ENCODE peak calls at places on chromosomes 13 and 19, in five cellular contexts. T is ovary, J is mesenchymal stem cell, M is HFFc6, V is hippocampal formation. Y is an unnamed sample.

GRCh38 chr19:28534740-28535351 is 678.1 kb downstream of the UQCRFS1 start:
- DNase-seq in V (no peak), M (no peak), T (no peak), J (no peak), Y (no peak)

GRCh38 chr19:49132974-49133609 is 13.7 kb downstream of the PPFIA3 start:
- DNase-seq in V (no peak), M (no peak), T (peak), J (no peak), Y (no peak)

GRCh38 chr13:109271555-109271954 is 514.8 kb downstream of the IRS2 start:
- DNase-seq in M (no peak), J (no peak), V (no peak), T (no peak), Y (no peak)

GRCh38 chr19:54696766-54697165 is 27.5 kb upstream of the KIR3DL3 start:
- DNase-seq in T (no peak), J (no peak), V (no peak), M (no peak), Y (no peak)

GRCh38 chr13:41193469-41193868 is 900 bp downstream of the KBTBD7 start:
- DNase-seq in T (peak), M (no peak), J (no peak), V (no peak), Y (no peak)

GRCh38 chr19:2034729-2035589 is 16.1 kb downstream of the MKNK2 start:
- DNase-seq in J (peak), V (no peak), M (no peak), T (peak), Y (no peak)

GRCh38 chr19:29871143-29871542 is 59.4 kb downstream of the CCNE1 start:
- DNase-seq in M (no peak), T (no peak), J (no peak), V (no peak), Y (no peak)

GRCh38 chr19:6971366-6971765 is 49.9 kb downstream of the MBD3L2B start:
- DNase-seq in J (no peak), T (no peak), M (peak), V (no peak), Y (no peak)

GRCh38 chr13:40445557-40445990 is 220.9 kb downstream of the FOXO1 start:
- DNase-seq in J (no peak), M (no peak), V (no peak), T (no peak), Y (no peak)

GRCh38 chr19:58547323-58548312 is 3.8 kb downstream of the TRIM28 start:
- DNase-seq in J (no peak), M (no peak), T (no peak), V (no peak), Y (no peak)

GRCh38 chr13:99339230-99339721 is 32.1 kb upstream of the GPR183 start:
- DNase-seq in V (no peak), M (no peak), J (no peak), T (no peak), Y (no peak)

GRCh38 chr19:56112313-56112709 is 8.8 kb downstream of the ZNF787 start:
- DNase-seq in V (no peak), T (no peak), M (no peak), J (no peak), Y (no peak)

GRCh38 chr19:51450730-51451307 is 7.4 kb downstream of the SIGLEC8 start:
- DNase-seq in T (no peak), V (no peak), M (no peak), J (no peak), Y (no peak)

GRCh38 chr19:32878988-32879387 is 9.4 kb upstream of the SLC7A9 start:
- DNase-seq in T (no peak), J (no peak), V (no peak), M (no peak), Y (no peak)

GRCh38 chr19:16273005-16273404 is 51.6 kb upstream of the KLF2 start:
- DNase-seq in V (no peak), T (peak), M (no peak), J (no peak), Y (no peak)

GRCh38 chr13:87676254-87677042 is 5.3 kb downstream of the SLITRK5 start:
- DNase-seq in J (no peak), T (no peak), M (no peak), V (no peak), Y (no peak)

GRCh38 chr13:66855110-66855509 is 375.0 kb downstream of the PCDH9 start:
- DNase-seq in J (no peak), V (no peak), M (no peak), T (no peak), Y (no peak)

GRCh38 chr13:67792151-67792665 is 562.1 kb upstream of the PCDH9 start:
- DNase-seq in M (no peak), T (no peak), J (no peak), V (no peak), Y (no peak)

GRCh38 chr13:38687246-38688229 is 661 bp downstream of the FREM2 start:
- DNase-seq in T (no peak), M (no peak), J (peak), V (no peak), Y (no peak)

GRCh38 chr19:33447336-33448158 is 74.0 kb downstream of the CEBPG start:
- DNase-seq in M (no peak), J (no peak), T (peak), V (no peak), Y (no peak)

GRCh38 chr13:103883152-103883551 is 816.9 kb upstream of the SLC10A2 start:
- DNase-seq in J (peak), M (peak), V (peak), T (peak), Y (peak)

GRCh38 chr19:485583-486236 is 10.6 kb upstream of the MADCAM1 start:
- DNase-seq in M (no peak), V (peak), J (peak), T (peak), Y (peak)

GRCh38 chr19:49340069-49340864 is 5.1 kb downstream of the CD37 start:
- DNase-seq in M (no peak), J (no peak), T (peak), V (no peak), Y (no peak)

GRCh38 chr19:46381346-46381745 is 32.0 kb downstream of the CCDC8 start:
- DNase-seq in T (peak), M (no peak), J (no peak), V (no peak), Y (no peak)

GRCh38 chr13:67299072-67299635 is 69.0 kb upstream of the PCDH9 start:
- DNase-seq in V (no peak), M (peak), J (peak), T (no peak), Y (no peak)

GRCh38 chr13:80504453-80504852 is 163.5 kb upstream of the SPRY2 start:
- DNase-seq in M (no peak), V (no peak), J (no peak), T (no peak), Y (no peak)

GRCh38 chr13:113633485-113633873 is 24.5 kb downstream of the ATP4B start:
- DNase-seq in T (no peak), J (no peak), M (no peak), V (no peak), Y (no peak)

GRCh38 chr19:42109896-42110295 is 22.4 kb downstream of the POU2F2 start:
- DNase-seq in T (no peak), J (no peak), V (no peak), M (no peak), Y (no peak)

GRCh38 chr19:30450945-30451344 is 78.8 kb downstream of the ZNF536 start:
- DNase-seq in M (no peak), J (no peak), V (no peak), T (peak), Y (no peak)

GRCh38 chr13:23673354-23673753 is 103.1 kb downstream of the TNFRSF19 start:
- DNase-seq in J (peak), M (peak), V (peak), T (no peak), Y (peak)

GRCh38 chr19:4553092-4553695 is 6.3 kb downstream of the SEMA6B start:
- DNase-seq in V (no peak), J (no peak), M (no peak), T (no peak), Y (no peak)

GRCh38 chr13:29569253-29570057 is 26.0 kb downstream of the SLC7A1 start:
- DNase-seq in J (no peak), M (no peak), V (no peak), T (no peak), Y (no peak)

GRCh38 chr19:39540333-39540673 is 342 bp upstream of the EID2 start:
- DNase-seq in J (no peak), V (no peak), T (no peak), M (no peak), Y (no peak)

Y was measured in putamen.